ENCODE peak calls at places on chromosomes 6 and 20, in five cellular contexts. X, M, B, P and E are unnamed samples.

GRCh38 chr6:137024172-137024990 is 20.4 kb downstream of the IL20RA start:
- DNase-seq in X (no peak), M (no peak), B (no peak), P (no peak), E (no peak)

GRCh38 chr6:39884696-39885095 is 49.6 kb downstream of the MOCS1 start:
- DNase-seq in X (no peak), M (no peak), B (no peak), P (no peak), E (no peak)

GRCh38 chr6:90121982-90122381 is 174.7 kb downstream of the BACH2 start:
- DNase-seq in X (no peak), M (no peak), B (no peak), P (no peak), E (no peak)

GRCh38 chr6:157514659-157515496 is 133.9 kb downstream of the ZDHHC14 start:
- DNase-seq in X (no peak), M (peak), B (no peak), P (no peak), E (no peak)

GRCh38 chr20:47336013-47336754 is 20.3 kb downstream of the ZMYND8 start:
- DNase-seq in X (no peak), M (no peak), B (no peak), P (no peak), E (no peak)

GRCh38 chr6:74128536-74128935 is 432.5 kb downstream of the CD109 start:
- DNase-seq in X (no peak), M (no peak), B (no peak), P (no peak), E (no peak)

GRCh38 chr20:47296950-47297349 is 59.5 kb downstream of the ZMYND8 start:
- DNase-seq in X (no peak), M (peak), B (no peak), P (no peak), E (no peak)

GRCh38 chr20:11376406-11376805 is 541.3 kb upstream of the BTBD3 start:
- DNase-seq in X (no peak), M (no peak), B (no peak), P (no peak), E (no peak)

GRCh38 chr6:168118935-168119334 is 39.9 kb upstream of the FRMD1 start:
- DNase-seq in X (no peak), M (no peak), B (no peak), P (no peak), E (no peak)

GRCh38 chr20:50824137-50824536 is 29.3 kb downstream of the BCAS4 start:
- DNase-seq in X (no peak), M (peak), B (no peak), P (no peak), E (peak)

GRCh38 chr6:152201134-152201533 is 393.7 kb downstream of the ESR1 start:
- DNase-seq in X (no peak), M (no peak), B (no peak), P (no peak), E (no peak)

GRCh38 chr20:62119591-62120364 is 2.5 kb upstream of the LSM14B start:
- DNase-seq in X (peak), M (no peak), B (no peak), P (no peak), E (no peak)

GRCh38 chr6:85168146-85168545 is 281.7 kb upstream of the NT5E start:
- DNase-seq in X (no peak), M (no peak), B (no peak), P (no peak), E (no peak)

GRCh38 chr20:3046677-3047462 is 1.0 kb downstream of the MRPS26 start:
- DNase-seq in X (no peak), M (peak), B (no peak), P (no peak), E (peak)

GRCh38 chr6:14317616-14318015 is 200.0 kb downstream of the CD83 start:
- DNase-seq in X (no peak), M (no peak), B (no peak), P (peak), E (no peak)

GRCh38 chr6:42899871-42900270 is 16.0 kb upstream of the PTCRA start:
- DNase-seq in X (no peak), M (no peak), B (no peak), P (no peak), E (no peak)

GRCh38 chr20:47352332-47353223 is 3.9 kb downstream of the ZMYND8 start:
- DNase-seq in X (peak), M (peak), B (peak), P (no peak), E (no peak)

GRCh38 chr20:63175031-63175895 is 40.7 kb downstream of the YTHDF1 start:
- DNase-seq in X (no peak), M (no peak), B (peak), P (peak), E (no peak)

GRCh38 chr6:7727951-7728854 is 2.3 kb downstream of the BMP6 start:
- DNase-seq in X (peak), M (peak), B (peak), P (peak), E (no peak)

GRCh38 chr20:1509237-1509636 is 18.0 kb upstream of the SIRPB2 start:
- DNase-seq in X (no peak), M (peak), B (no peak), P (no peak), E (peak)

GRCh38 chr6:51531623-51532022 is 555.8 kb downstream of the PKHD1 start:
- DNase-seq in X (no peak), M (no peak), B (no peak), P (no peak), E (no peak)

GRCh38 chr6:16711551-16712249 is 49.6 kb downstream of the ATXN1 start:
- DNase-seq in X (no peak), M (peak), B (no peak), P (no peak), E (no peak)
- TF ChIP-seq CTCF in X (no peak), M (peak), B (no peak), P (no peak), E (no peak)

DNA sequence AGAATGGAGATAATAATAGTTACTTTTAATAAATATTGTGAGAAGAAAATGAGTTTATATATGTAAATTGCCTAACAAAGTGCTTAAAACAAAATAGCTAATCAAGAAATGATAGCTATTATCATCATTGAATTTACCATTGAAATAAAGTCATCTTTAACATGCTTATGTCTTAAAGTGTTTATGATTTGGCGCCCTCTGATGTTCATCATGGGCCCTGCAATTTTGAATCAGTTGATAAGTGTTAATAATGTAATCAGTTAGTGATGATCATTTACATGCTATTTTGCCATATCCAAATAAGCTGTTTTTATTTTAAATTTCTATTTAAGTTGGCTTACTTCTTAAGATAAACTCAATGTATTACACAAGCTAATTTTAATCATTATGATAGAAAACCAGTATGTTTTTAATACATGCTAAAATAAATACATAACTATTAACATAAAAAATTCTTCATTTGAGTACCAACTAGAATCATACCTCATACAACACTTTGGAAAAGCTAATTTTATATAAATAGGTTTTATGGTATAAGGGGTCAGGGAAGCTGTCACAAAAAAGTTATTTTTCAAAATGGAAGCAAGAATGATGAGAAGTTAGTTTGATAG is 39.2 kb upstream of the TPD52L1 start:
- DNase-seq in X (no peak), M (peak), B (no peak), P (peak), E (no peak)
- TF ChIP-seq CTCF in X (peak), M (peak), B (peak), P (peak), E (peak)

GRCh38 chr20:38001173-38001875 is 31.9 kb downstream of the TTI1 start:
- DNase-seq in X (no peak), M (no peak), B (no peak), P (no peak), E (no peak)
- TF ChIP-seq CTCF in X (no peak), M (no peak), B (no peak), P (no peak), E (no peak)

DNA sequence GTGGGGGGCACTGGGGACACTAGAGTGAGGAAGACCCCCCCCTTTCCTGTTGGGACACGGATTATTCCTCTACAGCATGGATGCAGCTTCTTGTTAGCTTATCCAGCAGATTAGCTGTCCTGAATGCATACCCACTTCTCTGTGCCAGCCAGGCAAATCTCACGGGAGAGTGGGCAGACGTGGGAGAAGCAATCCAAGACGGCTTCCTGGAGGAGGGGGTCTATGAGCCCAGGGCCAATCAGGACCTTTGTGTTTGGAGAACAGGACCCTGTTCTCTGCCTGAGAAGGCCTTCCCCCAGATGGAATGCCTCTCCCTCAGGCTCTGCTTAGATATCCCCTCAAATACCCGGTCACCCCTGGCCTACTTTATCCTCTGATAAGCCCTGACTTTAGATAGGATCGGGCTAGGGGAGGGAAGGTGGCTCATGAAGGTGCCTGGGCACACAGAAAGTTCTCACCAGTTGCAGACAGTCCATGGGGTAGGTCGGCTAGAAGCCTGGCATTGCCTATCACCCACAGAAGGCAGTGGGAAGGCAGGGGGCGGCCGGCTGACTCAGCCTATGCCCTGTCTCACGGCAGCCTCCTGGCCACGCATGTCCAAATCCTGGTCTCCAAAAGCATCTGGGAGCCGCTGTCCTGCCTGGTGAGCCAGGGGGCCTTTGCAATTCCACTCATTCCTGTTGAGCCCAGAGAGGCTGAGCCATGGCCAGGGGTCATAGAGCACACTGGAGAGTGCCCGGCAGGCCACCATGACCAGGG is 34.7 kb downstream of the SUN5 start:
- DNase-seq in X (peak), M (no peak), B (no peak), P (no peak), E (no peak)
- TF ChIP-seq CTCF in X (no peak), M (no peak), B (no peak), P (no peak), E (no peak)

GRCh38 chr6:50056242-50056641 is 6.5 kb upstream of the DEFB112 start:
- DNase-seq in X (no peak), M (no peak), B (no peak), P (no peak), E (no peak)

GRCh38 chr6:50062051-50062450 is 12.3 kb upstream of the DEFB112 start:
- DNase-seq in X (no peak), M (peak), B (no peak), P (peak), E (no peak)
- TF ChIP-seq CTCF in X (no peak), M (peak), B (no peak), P (peak), E (peak)

GRCh38 chr6:46368137-46368536 is 123.1 kb downstream of the RCAN2 start:
- DNase-seq in X (no peak), M (no peak), B (no peak), P (no peak), E (no peak)

GRCh38 chr6:46366190-46366900 is 124.9 kb downstream of the RCAN2 start:
- DNase-seq in X (no peak), M (no peak), B (no peak), P (no peak), E (no peak)

GRCh38 chr6:46376562-46376969 is 114.7 kb downstream of the RCAN2 start:
- DNase-seq in X (no peak), M (no peak), B (no peak), P (no peak), E (no peak)

GRCh38 chr6:46367365-46367764 is 123.9 kb downstream of the RCAN2 start:
- DNase-seq in X (no peak), M (no peak), B (no peak), P (no peak), E (no peak)

GRCh38 chr6:46370622-46371021 is 120.6 kb downstream of the RCAN2 start:
- DNase-seq in X (no peak), M (no peak), B (no peak), P (no peak), E (no peak)
- TF ChIP-seq CTCF in X (no peak), M (no peak), B (no peak), P (no peak), E (no peak)

DNA sequence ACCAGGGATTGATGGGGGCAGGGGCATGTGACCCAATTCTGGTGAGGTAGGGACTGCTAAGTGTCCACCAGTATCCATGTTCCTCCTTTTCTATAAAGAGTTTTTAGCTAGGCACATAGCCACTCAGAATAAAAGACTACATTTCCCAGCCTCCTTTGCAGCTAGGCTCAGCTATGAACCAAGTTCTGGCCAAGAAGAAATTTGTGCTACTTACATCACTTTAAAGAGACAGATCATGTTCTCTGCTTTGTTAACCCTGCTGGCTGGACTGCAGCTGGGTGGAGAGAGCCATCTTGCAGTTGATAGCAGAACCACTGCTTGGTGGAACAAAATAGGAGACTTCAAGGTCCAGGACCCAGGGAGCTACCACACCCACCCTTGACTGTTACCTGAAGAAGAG is 5.3 kb upstream of the CCM2L start:
- DNase-seq in X (no peak), M (no peak), B (no peak), P (no peak), E (no peak)
- TF ChIP-seq CTCF in X (no peak), M (no peak), B (no peak), P (no peak), E (no peak)

GRCh38 chr20:41087777-41088176 is 49.6 kb upstream of the PLCG1 start:
- DNase-seq in X (no peak), M (no peak), B (no peak), P (no peak), E (no peak)

GRCh38 chr20:41087325-41087685 is 50.0 kb upstream of the PLCG1 start:
- DNase-seq in X (no peak), M (no peak), B (no peak), P (no peak), E (no peak)

GRCh38 chr20:41086402-41087324 is 50.7 kb upstream of the PLCG1 start:
- DNase-seq in X (no peak), M (no peak), B (no peak), P (no peak), E (peak)

GRCh38 chr20:41091926-41092325 is 45.4 kb upstream of the PLCG1 start:
- DNase-seq in X (no peak), M (no peak), B (no peak), P (no peak), E (no peak)

DNA sequence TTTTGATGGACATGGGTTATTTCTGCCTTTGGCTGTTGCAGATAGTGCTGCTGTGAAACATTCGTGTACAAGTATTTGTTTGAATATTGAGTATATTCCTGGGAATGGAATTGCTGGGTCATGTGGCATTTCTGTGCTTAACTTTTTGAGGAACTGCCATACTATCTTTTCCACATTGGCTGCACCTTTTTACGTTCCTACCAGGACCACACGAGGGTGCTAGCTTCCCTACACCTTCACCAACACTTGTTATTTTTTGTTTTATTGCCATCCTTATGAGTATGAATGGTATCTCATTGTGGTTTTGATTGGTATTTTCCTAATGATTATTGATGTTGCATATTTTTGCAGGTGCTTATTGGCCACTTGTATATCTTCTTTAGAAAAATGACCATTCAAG is 47.8 kb upstream of the PLCG1 start:
- DNase-seq in X (no peak), M (no peak), B (no peak), P (no peak), E (no peak)
- TF ChIP-seq CTCF in X (no peak), M (no peak), B (no peak), P (no peak), E (peak)